ENCODE peak calls at places on chromosomes 3 and 15, in seven cellular contexts. One of them, this sample, is unnamed.

GRCh38 chr15:36356978-36357582 is 222.3 kb upstream of the CDIN1 start:
- DNase-seq in non-pigmented ciliary epithelial cell: no peak
- DNase-seq in fibroblast of villous mesenchyme: peak; percentile 95
- DNase-seq in right cardiac atrium: no peak
- DNase-seq in iPS DF 6.9: no peak
- DNase-seq in fibroblast of pulmonary artery: peak; percentile 69
- DNase-seq in GM23248: peak; percentile 84
- DNase-seq in this sample: peak; percentile 73

GRCh38 chr15:60343221-60343970 is 54.4 kb downstream of the ANXA2 start:
- DNase-seq in non-pigmented ciliary epithelial cell: no peak
- DNase-seq in fibroblast of villous mesenchyme: no peak
- DNase-seq in right cardiac atrium: no peak
- DNase-seq in iPS DF 6.9: no peak
- DNase-seq in fibroblast of pulmonary artery: no peak
- DNase-seq in GM23248: peak; percentile 49
- DNase-seq in this sample: no peak

GRCh38 chr15:31214864-31215489 is 111.7 kb upstream of the KLF13 start:
- DNase-seq in non-pigmented ciliary epithelial cell: no peak
- DNase-seq in fibroblast of villous mesenchyme: peak; percentile 85
- DNase-seq in right cardiac atrium: peak; percentile 77
- DNase-seq in iPS DF 6.9: no peak
- DNase-seq in fibroblast of pulmonary artery: peak; percentile 76
- DNase-seq in GM23248: peak; percentile 85
- DNase-seq in this sample: peak; percentile 80

GRCh38 chr3:105232536-105232935 is 134.2 kb upstream of the ALCAM start:
- DNase-seq in non-pigmented ciliary epithelial cell: no peak
- DNase-seq in fibroblast of villous mesenchyme: peak; percentile 4
- DNase-seq in right cardiac atrium: no peak
- DNase-seq in iPS DF 6.9: no peak
- DNase-seq in fibroblast of pulmonary artery: peak; percentile 29
- DNase-seq in GM23248: no peak
- DNase-seq in this sample: peak; percentile 42

GRCh38 chr3:25069970-25070369 is 358.1 kb upstream of the RARB start:
- DNase-seq in non-pigmented ciliary epithelial cell: no peak
- DNase-seq in fibroblast of villous mesenchyme: no peak
- DNase-seq in right cardiac atrium: no peak
- DNase-seq in iPS DF 6.9: no peak
- DNase-seq in fibroblast of pulmonary artery: no peak
- DNase-seq in GM23248: no peak
- DNase-seq in this sample: no peak

GRCh38 chr3:102142379-102143058 is 292.3 kb upstream of the ZPLD1 start:
- DNase-seq in non-pigmented ciliary epithelial cell: no peak
- DNase-seq in fibroblast of villous mesenchyme: no peak
- DNase-seq in right cardiac atrium: no peak
- DNase-seq in iPS DF 6.9: no peak
- DNase-seq in fibroblast of pulmonary artery: peak; percentile 64
- DNase-seq in GM23248: no peak
- DNase-seq in this sample: no peak

GRCh38 chr3:194464692-194465091 is 22.1 kb downstream of the ATP13A3 start:
- DNase-seq in non-pigmented ciliary epithelial cell: no peak
- DNase-seq in fibroblast of villous mesenchyme: no peak
- DNase-seq in right cardiac atrium: no peak
- DNase-seq in iPS DF 6.9: no peak
- DNase-seq in fibroblast of pulmonary artery: no peak
- DNase-seq in GM23248: no peak
- DNase-seq in this sample: no peak

GRCh38 chr3:143536817-143537535 is 311.3 kb downstream of the SLC9A9 start:
- DNase-seq in non-pigmented ciliary epithelial cell: no peak
- DNase-seq in fibroblast of villous mesenchyme: peak; percentile 72
- DNase-seq in right cardiac atrium: peak; percentile 69
- DNase-seq in iPS DF 6.9: no peak
- DNase-seq in fibroblast of pulmonary artery: peak; percentile 75
- DNase-seq in GM23248: peak; percentile 85
- DNase-seq in this sample: peak; percentile 92

GRCh38 chr3:160053048-160053391 is 64.4 kb downstream of the IL12A start:
- DNase-seq in non-pigmented ciliary epithelial cell: no peak
- DNase-seq in fibroblast of villous mesenchyme: no peak
- DNase-seq in right cardiac atrium: no peak
- DNase-seq in iPS DF 6.9: no peak
- DNase-seq in fibroblast of pulmonary artery: no peak
- DNase-seq in GM23248: no peak
- DNase-seq in this sample: no peak

GRCh38 chr3:130843441-130843840 is 50.4 kb upstream of the ATP2C1 start:
- DNase-seq in non-pigmented ciliary epithelial cell: no peak
- DNase-seq in fibroblast of villous mesenchyme: no peak
- DNase-seq in right cardiac atrium: no peak
- DNase-seq in iPS DF 6.9: no peak
- DNase-seq in fibroblast of pulmonary artery: no peak
- DNase-seq in GM23248: no peak
- DNase-seq in this sample: no peak

GRCh38 chr3:81216192-81216591 is 545.3 kb downstream of the GBE1 start:
- DNase-seq in non-pigmented ciliary epithelial cell: peak; percentile 53
- DNase-seq in fibroblast of villous mesenchyme: peak; percentile 2
- DNase-seq in right cardiac atrium: no peak
- DNase-seq in iPS DF 6.9: no peak
- DNase-seq in fibroblast of pulmonary artery: peak; percentile 55
- DNase-seq in GM23248: peak; percentile 70
- DNase-seq in this sample: peak; percentile 65

GRCh38 chr3:49602877-49603411 is 48.7 kb downstream of the BSN start:
- DNase-seq in non-pigmented ciliary epithelial cell: no peak
- DNase-seq in fibroblast of villous mesenchyme: no peak
- DNase-seq in right cardiac atrium: no peak
- DNase-seq in iPS DF 6.9: no peak
- DNase-seq in fibroblast of pulmonary artery: no peak
- DNase-seq in GM23248: no peak
- DNase-seq in this sample: no peak

GRCh38 chr3:48186993-48187578 is 1.1 kb downstream of the CDC25A start:
- DNase-seq in non-pigmented ciliary epithelial cell: no peak
- DNase-seq in fibroblast of villous mesenchyme: peak; percentile 37
- DNase-seq in right cardiac atrium: no peak
- DNase-seq in iPS DF 6.9: no peak
- DNase-seq in fibroblast of pulmonary artery: peak; percentile 33
- DNase-seq in GM23248: peak; percentile 43
- DNase-seq in this sample: peak; percentile 43

GRCh38 chr3:124119056-124119721 is 127.3 kb upstream of the ROPN1 start:
- DNase-seq in non-pigmented ciliary epithelial cell: peak; percentile 20
- DNase-seq in fibroblast of villous mesenchyme: peak; percentile 27
- DNase-seq in right cardiac atrium: no peak
- DNase-seq in iPS DF 6.9: no peak
- DNase-seq in fibroblast of pulmonary artery: peak; percentile 29
- DNase-seq in GM23248: peak; percentile 93
- DNase-seq in this sample: peak; percentile 57

GRCh38 chr3:27219127-27219860 is 149.9 kb downstream of the NEK10 start:
- DNase-seq in non-pigmented ciliary epithelial cell: no peak
- DNase-seq in fibroblast of villous mesenchyme: peak; percentile 18
- DNase-seq in right cardiac atrium: no peak
- DNase-seq in iPS DF 6.9: no peak
- DNase-seq in fibroblast of pulmonary artery: no peak
- DNase-seq in GM23248: peak; percentile 46
- DNase-seq in this sample: peak; percentile 48

GRCh38 chr15:97087337-97087736 is 756.8 kb downstream of the NR2F2 start:
- DNase-seq in non-pigmented ciliary epithelial cell: no peak
- DNase-seq in fibroblast of villous mesenchyme: peak; percentile 1
- DNase-seq in right cardiac atrium: no peak
- DNase-seq in iPS DF 6.9: no peak
- DNase-seq in fibroblast of pulmonary artery: no peak
- DNase-seq in GM23248: no peak
- DNase-seq in this sample: no peak

GRCh38 chr3:46862689-46863020 is 589 bp downstream of the MYL3 start:
- DNase-seq in non-pigmented ciliary epithelial cell: no peak
- DNase-seq in fibroblast of villous mesenchyme: no peak
- DNase-seq in right cardiac atrium: peak; percentile 16
- DNase-seq in iPS DF 6.9: no peak
- DNase-seq in fibroblast of pulmonary artery: no peak
- DNase-seq in GM23248: no peak
- DNase-seq in this sample: no peak

GRCh38 chr15:89662893-89663673 is 7.8 kb upstream of the KIF7 start:
- DNase-seq in non-pigmented ciliary epithelial cell: peak; percentile 68
- DNase-seq in fibroblast of villous mesenchyme: peak; percentile 90
- DNase-seq in right cardiac atrium: peak; percentile 88
- DNase-seq in iPS DF 6.9: no peak
- DNase-seq in fibroblast of pulmonary artery: peak; percentile 95
- DNase-seq in GM23248: peak; percentile 98
- DNase-seq in this sample: peak; percentile 83

GRCh38 chr15:79970921-79971434 is at the start of gene BCL2A1:
- DNase-seq in non-pigmented ciliary epithelial cell: peak; percentile 85
- DNase-seq in fibroblast of villous mesenchyme: peak; percentile 58
- DNase-seq in right cardiac atrium: no peak
- DNase-seq in iPS DF 6.9: no peak
- DNase-seq in fibroblast of pulmonary artery: peak; percentile 86
- DNase-seq in GM23248: peak; percentile 97
- DNase-seq in this sample: peak; percentile 79

GRCh38 chr15:68518046-68518445 is 60.7 kb upstream of the CORO2B start:
- DNase-seq in non-pigmented ciliary epithelial cell: no peak
- DNase-seq in fibroblast of villous mesenchyme: no peak
- DNase-seq in right cardiac atrium: no peak
- DNase-seq in iPS DF 6.9: no peak
- DNase-seq in fibroblast of pulmonary artery: no peak
- DNase-seq in GM23248: no peak
- DNase-seq in this sample: no peak

GRCh38 chr15:67064607-67065530 is 533 bp upstream of the SMAD3 start:
- DNase-seq in non-pigmented ciliary epithelial cell: no peak
- DNase-seq in fibroblast of villous mesenchyme: no peak
- DNase-seq in right cardiac atrium: no peak
- DNase-seq in iPS DF 6.9: no peak
- DNase-seq in fibroblast of pulmonary artery: no peak
- DNase-seq in GM23248: no peak
- DNase-seq in this sample: no peak

GRCh38 chr15:73388256-73388781 is 19.6 kb upstream of the HCN4 start:
- DNase-seq in non-pigmented ciliary epithelial cell: peak; percentile 40
- DNase-seq in fibroblast of villous mesenchyme: peak; percentile 44
- DNase-seq in right cardiac atrium: no peak
- DNase-seq in iPS DF 6.9: no peak
- DNase-seq in fibroblast of pulmonary artery: peak; percentile 75
- DNase-seq in GM23248: peak; percentile 68
- DNase-seq in this sample: peak; percentile 31

GRCh38 chr3:71447803-71448202 is 135.7 kb downstream of the FOXP1 start:
- DNase-seq in non-pigmented ciliary epithelial cell: no peak
- DNase-seq in fibroblast of villous mesenchyme: no peak
- DNase-seq in right cardiac atrium: no peak
- DNase-seq in iPS DF 6.9: no peak
- DNase-seq in fibroblast of pulmonary artery: no peak
- DNase-seq in GM23248: no peak
- DNase-seq in this sample: no peak

GRCh38 chr3:105497381-105497780 is 130.7 kb downstream of the ALCAM start:
- DNase-seq in non-pigmented ciliary epithelial cell: no peak
- DNase-seq in fibroblast of villous mesenchyme: no peak
- DNase-seq in right cardiac atrium: no peak
- DNase-seq in iPS DF 6.9: no peak
- DNase-seq in fibroblast of pulmonary artery: no peak
- DNase-seq in GM23248: no peak
- DNase-seq in this sample: no peak

GRCh38 chr15:78684645-78685044 is 43.6 kb upstream of the CHRNB4 start:
- DNase-seq in non-pigmented ciliary epithelial cell: no peak
- DNase-seq in fibroblast of villous mesenchyme: no peak
- DNase-seq in right cardiac atrium: no peak
- DNase-seq in iPS DF 6.9: no peak
- DNase-seq in fibroblast of pulmonary artery: peak; percentile 4
- DNase-seq in GM23248: no peak
- DNase-seq in this sample: no peak

GRCh38 chr3:154334973-154335420 is 10.7 kb upstream of the DHX36 start:
- DNase-seq in non-pigmented ciliary epithelial cell: no peak
- DNase-seq in fibroblast of villous mesenchyme: peak; percentile 56
- DNase-seq in right cardiac atrium: no peak
- DNase-seq in iPS DF 6.9: no peak
- DNase-seq in fibroblast of pulmonary artery: peak; percentile 62
- DNase-seq in GM23248: peak; percentile 63
- DNase-seq in this sample: peak; percentile 78

GRCh38 chr15:68637755-68638405 is 59.1 kb downstream of the CORO2B start:
- DNase-seq in non-pigmented ciliary epithelial cell: no peak
- DNase-seq in fibroblast of villous mesenchyme: peak; percentile 85
- DNase-seq in right cardiac atrium: peak; percentile 93
- DNase-seq in iPS DF 6.9: no peak
- DNase-seq in fibroblast of pulmonary artery: peak; percentile 83
- DNase-seq in GM23248: peak; percentile 55
- DNase-seq in this sample: peak; percentile 77

GRCh38 chr3:132805071-132805470 is 82.9 kb upstream of the NPHP3 start:
- DNase-seq in non-pigmented ciliary epithelial cell: no peak
- DNase-seq in fibroblast of villous mesenchyme: no peak
- DNase-seq in right cardiac atrium: no peak
- DNase-seq in iPS DF 6.9: no peak
- DNase-seq in fibroblast of pulmonary artery: no peak
- DNase-seq in GM23248: no peak
- DNase-seq in this sample: no peak

This sample was measured in adipocyte.